ENCODE peak calls at places on chromosomes 7 and 10, in five cellular contexts. N, A, V, Q and U are unnamed samples.

GRCh38 chr10:91759581-91759986 is 38.6 kb upstream of the TNKS2 start:
- DNase-seq in V (no peak), N (no peak), A (peak; percentile 37), Q (no peak), U (no peak)

GRCh38 chr7:30973791-30974604 is 10.2 kb downstream of the GHRHR start:
- DNase-seq in Q (no peak), A (no peak), N (no peak), V (no peak), U (no peak)

GRCh38 chr10:4686644-4686996 is 139.4 kb upstream of the AKR1E2 start:
- DNase-seq in V (no peak), N (peak; percentile 99), Q (peak; percentile 77), A (peak; percentile 93), U (no peak)

GRCh38 chr7:100013328-100013676 is 2.1 kb upstream of the ZKSCAN1 start:
- DNase-seq in Q (no peak), N (no peak), A (peak; percentile 50), V (no peak), U (no peak)

GRCh38 chr10:52755297-52756062 is 17.1 kb downstream of the MBL2 start:
- DNase-seq in Q (peak; percentile 94), V (no peak), N (no peak), A (peak; percentile 78), U (no peak)

GRCh38 chr10:64096941-64097340 is 575.7 kb downstream of the REEP3 start:
- DNase-seq in A (peak; percentile 74), N (no peak), Q (no peak), V (no peak), U (no peak)

GRCh38 chr10:65570143-65571010 is 1355.5 kb upstream of the LRRTM3 start:
- DNase-seq in A (peak; percentile 89), Q (peak; percentile 64), V (peak; percentile 59), N (no peak), U (peak; percentile 86)

GRCh38 chr10:4338768-4339167 is 487.2 kb upstream of the AKR1E2 start:
- DNase-seq in A (no peak), N (no peak), Q (no peak), V (no peak), U (no peak)

GRCh38 chr10:128077155-128077875 is 48.9 kb downstream of the MKI67 start:
- DNase-seq in A (no peak), Q (no peak), N (no peak), V (no peak), U (no peak)

GRCh38 chr10:61605221-61605620 is 57.5 kb upstream of the CABCOCO1 start:
- DNase-seq in A (no peak), V (no peak), Q (no peak), N (no peak), U (no peak)

GRCh38 chr10:22682237-22683192 is 31.9 kb downstream of the PIP4K2A start:
- DNase-seq in A (peak; percentile 78), N (peak; percentile 57), V (no peak), Q (peak; percentile 72), U (no peak)

GRCh38 chr10:57303567-57303966 is 942.5 kb upstream of the ZWINT start:
- DNase-seq in N (no peak), A (no peak), V (no peak), Q (no peak), U (peak; percentile 1)

GRCh38 chr7:94400022-94400421 is 5.3 kb downstream of the COL1A2 start:
- DNase-seq in Q (peak; percentile 49), A (no peak), N (no peak), V (no peak), U (no peak)

GRCh38 chr10:131512852-131513251 is 201.3 kb upstream of the TCERG1L start:
- DNase-seq in V (no peak), N (no peak), Q (no peak), A (no peak), U (no peak)

GRCh38 chr10:47244560-47245500 is 55.2 kb upstream of the GDF10 start:
- DNase-seq in V (no peak), N (no peak), A (no peak), Q (no peak), U (no peak)

GRCh38 chr7:17183630-17184328 is 114.7 kb upstream of the AHR start:
- DNase-seq in N (no peak), Q (no peak), A (no peak), V (no peak), U (no peak)

GRCh38 chr10:117216028-117216427 is 18.7 kb downstream of the KCNK18 start:
- DNase-seq in N (no peak), Q (no peak), V (no peak), A (no peak), U (no peak)

GRCh38 chr10:46050956-46051355 is 4.9 kb upstream of the MSMB start:
- DNase-seq in Q (peak; percentile 27), N (no peak), A (no peak), V (no peak), U (peak; percentile 58)

GRCh38 chr10:2335626-2336025 is 598.3 kb upstream of the ADARB2 start:
- DNase-seq in V (no peak), Q (no peak), N (no peak), A (no peak), U (no peak)

GRCh38 chr7:144391823-144392255 is 11.7 kb downstream of the NOBOX start:
- DNase-seq in N (no peak), V (peak; percentile 47), A (peak; percentile 74), Q (peak; percentile 79), U (no peak)

GRCh38 chr7:42289473-42289872 is 52.5 kb upstream of the GLI3 start:
- DNase-seq in Q (no peak), N (no peak), V (no peak), A (no peak), U (no peak)

GRCh38 chr10:48899781-48900180 is 39.9 kb downstream of the LRRC18 start:
- DNase-seq in N (no peak), V (no peak), Q (no peak), A (no peak), U (no peak)

GRCh38 chr10:111076682-111077661 is at the start of gene ADRA2A:
- DNase-seq in Q (peak; percentile 47), A (peak; percentile 12), V (peak; percentile 62), N (no peak), U (peak; percentile 88)

GRCh38 chr10:408223-408622 is 273.0 kb downstream of the ZMYND11 start:
- DNase-seq in Q (no peak), V (no peak), N (no peak), A (peak; percentile 6), U (no peak)

GRCh38 chr7:80632074-80632473 is 6.4 kb upstream of the CD36 start:
- DNase-seq in A (no peak), V (no peak), N (no peak), Q (no peak), U (no peak)

GRCh38 chr7:28957822-28958234 is 302 bp downstream of the TRIL start:
- DNase-seq in A (no peak), Q (no peak), V (no peak), N (no peak), U (no peak)

GRCh38 chr7:103106336-103107070 is 31.6 kb downstream of the ARMC10 start:
- DNase-seq in V (no peak), Q (peak; percentile 7), N (no peak), A (no peak), U (no peak)

GRCh38 chr10:86413046-86413728 is 46.6 kb upstream of the GRID1 start:
- DNase-seq in N (no peak), A (no peak), Q (peak; percentile 54), V (no peak), U (no peak)

GRCh38 chr7:50798126-50798525 is 15.4 kb upstream of the GRB10 start:
- DNase-seq in V (no peak), Q (no peak), N (no peak), A (peak; percentile 43), U (no peak)

GRCh38 chr10:79927111-79927828 is 21.6 kb downstream of the SFTPD start:
- DNase-seq in Q (no peak), A (no peak), V (no peak), N (no peak), U (no peak)

GRCh38 chr10:16581202-16581601 is 59.5 kb upstream of the C1QL3 start:
- DNase-seq in V (no peak), A (no peak), N (no peak), Q (no peak), U (no peak)

GRCh38 chr7:150399421-150399820 is 20.3 kb downstream of the ZNF775 start:
- DNase-seq in N (no peak), Q (no peak), V (no peak), A (no peak), U (no peak)
- H3K4me1 ChIP-seq in N (peaks cover 16% of the 10 kb centered on the region), Q (peaks cover 23% of the 10 kb centered on the region), V (peaks cover 61% of the 10 kb centered on the region), A (peaks cover 25% of the 10 kb centered on the region), U (peaks cover 3% of the 10 kb centered on the region)

GRCh38 chr10:70885485-70885884 is 2.9 kb downstream of the PCBD1 start:
- DNase-seq in A (no peak), N (no peak), V (no peak), Q (no peak), U (no peak)

GRCh38 chr10:70889291-70889690 is 926 bp upstream of the PCBD1 start:
- DNase-seq in A (peak; percentile 38), V (no peak), N (no peak), Q (no peak), U (no peak)

GRCh38 chr10:70885931-70886903 is 2.1 kb downstream of the PCBD1 start:
- DNase-seq in Q (no peak), A (no peak), V (no peak), N (no peak), U (no peak)

GRCh38 chr10:70887804-70888800 is at the start of gene PCBD1:
- DNase-seq in Q (peak; percentile 55), V (peak; percentile 59), A (peak; percentile 92), N (no peak), U (peak; percentile 39)

GRCh38 chr10:70886921-70887665 is 1.3 kb downstream of the PCBD1 start:
- DNase-seq in V (no peak), Q (no peak), A (no peak), N (no peak), U (no peak)
- H3K4me3 ChIP-seq in V (peak overlapping the region; percentile 91), Q (peak overlapping the region; percentile 49), A (peak overlapping the region; percentile 86), N (peak overlapping the region; percentile 69), U (no peak overlapping the region)

GRCh38 chr7:75595766-75596165 is 103.6 kb downstream of the SPDYE5 start:
- DNase-seq in N (no peak), V (no peak), Q (no peak), A (no peak), U (no peak)
- H3K27ac ChIP-seq in N (no peak overlapping the region), V (no peak overlapping the region), Q (no peak overlapping the region), A (no peak overlapping the region), U (no peak overlapping the region)

GRCh38 chr10:8049151-8049873 is 5.2 kb upstream of the GATA3 start:
- DNase-seq in N (no peak), A (peak; percentile 8), V (peak; percentile 32), Q (no peak), U (no peak)

GRCh38 chr10:8049874-8050560 is 4.5 kb upstream of the GATA3 start:
- DNase-seq in Q (no peak), A (no peak), N (no peak), V (peak; percentile 58), U (peak; percentile 22)

GRCh38 chr10:8045728-8046494 is 8.6 kb upstream of the GATA3 start:
- DNase-seq in N (no peak), V (no peak), Q (no peak), A (no peak), U (no peak)

GRCh38 chr10:8048281-8049008 is 6.0 kb upstream of the GATA3 start:
- DNase-seq in V (no peak), N (no peak), A (no peak), Q (no peak), U (no peak)

GRCh38 chr10:8047452-8048280 is 6.8 kb upstream of the GATA3 start:
- DNase-seq in Q (no peak), A (no peak), N (no peak), V (peak; percentile 52), U (no peak)
- H3K4me1 ChIP-seq in Q (no peaks in the 10 kb centered on the region), A (peaks cover 4% of the 10 kb centered on the region), N (no peaks in the 10 kb centered on the region), V (peaks cover 3% of the 10 kb centered on the region), U (peaks cover 2% of the 10 kb centered on the region)

GRCh38 chr10:113563306-113564088 is 10.6 kb downstream of the HABP2 start:
- DNase-seq in N (peak; percentile 7), A (peak; percentile 75), V (peak; percentile 77), Q (peak; percentile 76), U (peak; percentile 88)
- H3K4me3 ChIP-seq in N (no peak overlapping the region), A (peak overlapping the region; percentile 76), V (no peak overlapping the region), Q (no peak overlapping the region), U (peak overlapping the region; percentile 49)